ENCODE peak calls at places on chromosomes 3 and 15, in ten cellular contexts. Y, V, W, M, E, J, K, R, L and X are unnamed samples.

GRCh38 chr3:177426151-177426904 is 229.0 kb upstream of the TBL1XR1 start:
- DNase-seq in Y (no peak), V (no peak), W (no peak), M (no peak), E (no peak), J (no peak), K (no peak), R (no peak), L (no peak), X (no peak)

GRCh38 chr15:56821721-56822425 is 88.6 kb upstream of the ZNF280D start:
- DNase-seq in Y (peak), V (peak), W (peak), M (peak), E (peak), J (no peak), K (no peak), R (peak), L (no peak), X (peak)

GRCh38 chr15:64046347-64047153 is at the start of gene DAPK2:
- DNase-seq in Y (peak), V (no peak), W (peak), M (peak), E (peak), J (peak), K (peak), R (peak), L (peak), X (peak)

GRCh38 chr15:66411190-66411589 is 24.5 kb downstream of the MAP2K1 start:
- DNase-seq in Y (no peak), V (no peak), W (peak), M (no peak), E (no peak), J (no peak), K (no peak), R (no peak), L (no peak), X (no peak)

GRCh38 chr3:144127700-144128099 is 156.1 kb downstream of the DIPK2A start:
- DNase-seq in Y (no peak), V (no peak), W (peak), M (no peak), E (no peak), J (no peak), K (no peak), R (no peak), L (no peak), X (no peak)

GRCh38 chr3:133864616-133865015 is 31.1 kb downstream of the RAB6B start:
- DNase-seq in Y (no peak), V (no peak), W (no peak), M (no peak), E (no peak), J (no peak), K (no peak), R (no peak), L (no peak), X (no peak)

GRCh38 chr3:53184701-53185100 is 23.7 kb downstream of the PRKCD start:
- DNase-seq in Y (no peak), V (no peak), W (no peak), M (no peak), E (no peak), J (no peak), K (no peak), R (no peak), L (no peak), X (no peak)

GRCh38 chr15:70589221-70589620 is 174.1 kb downstream of the UACA start:
- DNase-seq in Y (no peak), V (peak), W (no peak), M (no peak), E (no peak), J (no peak), K (no peak), R (no peak), L (no peak), X (no peak)

GRCh38 chr15:31481157-31481556 is 154.5 kb downstream of the KLF13 start:
- DNase-seq in Y (no peak), V (no peak), W (no peak), M (no peak), E (no peak), J (no peak), K (no peak), R (no peak), L (no peak), X (no peak)

GRCh38 chr3:191922570-191922969 is 461.6 kb downstream of the PYDC2 start:
- DNase-seq in Y (no peak), V (no peak), W (no peak), M (no peak), E (no peak), J (no peak), K (no peak), R (no peak), L (no peak), X (no peak)

GRCh38 chr15:60351066-60351465 is 46.7 kb downstream of the ANXA2 start:
- DNase-seq in Y (no peak), V (no peak), W (no peak), M (no peak), E (peak), J (no peak), K (no peak), R (no peak), L (no peak), X (no peak)

GRCh38 chr15:79122391-79122790 is 31.8 kb upstream of the RASGRF1 start:
- DNase-seq in Y (no peak), V (no peak), W (no peak), M (no peak), E (no peak), J (no peak), K (no peak), R (no peak), L (no peak), X (no peak)

GRCh38 chr3:11156026-11156410 is 1.7 kb downstream of the HRH1 start:
- DNase-seq in Y (no peak), V (no peak), W (no peak), M (no peak), E (no peak), J (no peak), K (no peak), R (no peak), L (no peak), X (no peak)

GRCh38 chr3:11157406-11157805 is 3.1 kb downstream of the HRH1 start:
- DNase-seq in Y (no peak), V (no peak), W (no peak), M (no peak), E (no peak), J (no peak), K (no peak), R (no peak), L (no peak), X (no peak)

GRCh38 chr3:11155341-11156025 is 1.2 kb downstream of the HRH1 start:
- DNase-seq in Y (peak), V (no peak), W (peak), M (no peak), E (peak), J (peak), K (no peak), R (peak), L (peak), X (no peak)

GRCh38 chr3:11154036-11154952 is at the start of gene HRH1:
- DNase-seq in Y (peak), V (no peak), W (peak), M (no peak), E (no peak), J (no peak), K (peak), R (peak), L (no peak), X (no peak)

DNA sequence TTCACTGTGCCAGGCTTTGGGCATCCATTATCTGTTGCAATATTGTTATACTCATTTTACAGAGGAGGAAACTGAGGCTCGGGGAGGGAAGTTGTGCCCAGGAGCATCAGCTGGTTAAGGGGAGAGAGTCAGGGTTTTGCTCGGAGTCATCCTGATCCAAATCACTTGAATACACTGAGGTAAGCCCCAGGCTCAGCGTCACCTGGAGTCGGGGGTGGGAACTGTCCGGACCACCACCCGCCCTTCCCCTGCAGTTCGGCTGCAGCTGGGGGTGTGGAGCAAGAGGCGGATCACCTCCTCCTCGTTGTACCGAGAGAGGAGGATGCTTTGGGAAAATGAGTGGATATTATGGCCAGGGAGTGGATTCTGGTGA is 646 bp downstream of the HRH1 start:
- DNase-seq in Y (no peak), V (no peak), W (no peak), M (no peak), E (no peak), J (no peak), K (no peak), R (no peak), L (no peak), X (no peak)
- TF ChIP-seq CTCF in Y (no peak), V (peak), W (no peak), M (no peak), E (no peak), J (no peak), K (no peak), R (no peak), L (no peak), X (no peak)

GRCh38 chr3:105402287-105402801 is 35.6 kb downstream of the ALCAM start:
- DNase-seq in Y (no peak), V (no peak), W (no peak), M (no peak), E (no peak), J (no peak), K (no peak), R (no peak), L (peak), X (no peak)

GRCh38 chr3:105401691-105402149 is 35.0 kb downstream of the ALCAM start:
- DNase-seq in Y (no peak), V (no peak), W (no peak), M (no peak), E (no peak), J (no peak), K (no peak), R (no peak), L (no peak), X (no peak)

GRCh38 chr3:105401254-105401653 is 34.5 kb downstream of the ALCAM start:
- DNase-seq in Y (no peak), V (no peak), W (no peak), M (no peak), E (no peak), J (no peak), K (no peak), R (no peak), L (no peak), X (no peak)

GRCh38 chr3:105409364-105409763 is 42.7 kb downstream of the ALCAM start:
- DNase-seq in Y (no peak), V (no peak), W (no peak), M (no peak), E (no peak), J (no peak), K (no peak), R (no peak), L (no peak), X (no peak)

GRCh38 chr3:105406268-105406667 is 39.6 kb downstream of the ALCAM start:
- DNase-seq in Y (no peak), V (no peak), W (no peak), M (no peak), E (no peak), J (no peak), K (no peak), R (no peak), L (no peak), X (no peak)
- TF ChIP-seq CTCF in Y (no peak), V (no peak), W (no peak), M (no peak), E (no peak), J (no peak), K (no peak), R (no peak), L (no peak), X (no peak)

GRCh38 chr15:20671665-20672064 is 130.1 kb upstream of the GOLGA6L6 start:
- DNase-seq in Y (no peak), V (no peak), W (no peak), M (no peak), E (no peak), J (no peak), K (no peak), R (no peak), L (no peak), X (no peak)
- TF ChIP-seq CTCF in Y (no peak), V (no peak), W (no peak), M (no peak), E (no peak), J (no peak), K (no peak), R (no peak), L (no peak), X (no peak)

GRCh38 chr3:192940129-192940528 is 22.5 kb upstream of the MB21D2 start:
- DNase-seq in Y (no peak), V (no peak), W (no peak), M (no peak), E (no peak), J (no peak), K (no peak), R (no peak), L (no peak), X (no peak)
- TF ChIP-seq CTCF in Y (no peak), V (no peak), W (no peak), M (no peak), E (no peak), J (no peak), K (no peak), R (no peak), L (no peak), X (no peak)